ENCODE peak calls at places on chromosomes 6 and 20, in seven cellular contexts. One of them, this sample, is unnamed.

GRCh38 chr6:70547313-70547712 is 19.4 kb upstream of the SDHAF4 start:
- DNase-seq in hepatocyte: peak; percentile 17
- DNase-seq in HCT116: no peak
- DNase-seq in GM23338: peak; percentile 44
- DNase-seq in MM.1S: peak; percentile 14
- DNase-seq in PC-3: peak; percentile 38
- DNase-seq in GM23248: peak; percentile 49
- DNase-seq in this sample: peak; percentile 42

GRCh38 chr6:149064026-149065017 is 253.2 kb upstream of the TAB2 start:
- DNase-seq in hepatocyte: no peak
- DNase-seq in HCT116: no peak
- DNase-seq in GM23338: no peak
- DNase-seq in MM.1S: no peak
- DNase-seq in PC-3: no peak
- DNase-seq in GM23248: peak; percentile 39
- DNase-seq in this sample: no peak

GRCh38 chr20:32681175-32682084 is 7.7 kb upstream of the C20orf203 start:
- DNase-seq in hepatocyte: peak; percentile 81
- DNase-seq in HCT116: no peak
- DNase-seq in GM23338: peak; percentile 75
- DNase-seq in MM.1S: peak; percentile 95
- DNase-seq in PC-3: peak; percentile 84
- DNase-seq in GM23248: no peak
- DNase-seq in this sample: peak; percentile 78

GRCh38 chr20:40286991-40287531 is 402.0 kb downstream of the MAFB start:
- DNase-seq in hepatocyte: peak; percentile 25
- DNase-seq in HCT116: no peak
- DNase-seq in GM23338: no peak
- DNase-seq in MM.1S: no peak
- DNase-seq in PC-3: no peak
- DNase-seq in GM23248: no peak
- DNase-seq in this sample: no peak

GRCh38 chr6:127483399-127484055 is 24.3 kb upstream of the KIAA0408 start:
- DNase-seq in hepatocyte: no peak
- DNase-seq in HCT116: no peak
- DNase-seq in GM23338: peak; percentile 95
- DNase-seq in MM.1S: peak; percentile 47
- DNase-seq in PC-3: no peak
- DNase-seq in GM23248: peak; percentile 2
- DNase-seq in this sample: peak; percentile 25

GRCh38 chr20:35129647-35130069 is 17.5 kb downstream of the EDEM2 start:
- DNase-seq in hepatocyte: no peak
- DNase-seq in HCT116: no peak
- DNase-seq in GM23338: no peak
- DNase-seq in MM.1S: no peak
- DNase-seq in PC-3: peak; percentile 79
- DNase-seq in GM23248: peak; percentile 49
- DNase-seq in this sample: no peak

GRCh38 chr6:145367149-145367548 is 368.2 kb downstream of the EPM2A start:
- DNase-seq in hepatocyte: no peak
- DNase-seq in HCT116: no peak
- DNase-seq in GM23338: no peak
- DNase-seq in MM.1S: no peak
- DNase-seq in PC-3: no peak
- DNase-seq in GM23248: no peak
- DNase-seq in this sample: no peak

GRCh38 chr6:12047304-12047703 is 35.2 kb downstream of the HIVEP1 start:
- DNase-seq in hepatocyte: no peak
- DNase-seq in HCT116: no peak
- DNase-seq in GM23338: no peak
- DNase-seq in MM.1S: no peak
- DNase-seq in PC-3: no peak
- DNase-seq in GM23248: no peak
- DNase-seq in this sample: no peak

GRCh38 chr20:50855498-50856474 is 60.9 kb downstream of the BCAS4 start:
- DNase-seq in hepatocyte: peak; percentile 73
- DNase-seq in HCT116: no peak
- DNase-seq in GM23338: peak; percentile 66
- DNase-seq in MM.1S: no peak
- DNase-seq in PC-3: peak; percentile 30
- DNase-seq in GM23248: peak; percentile 20
- DNase-seq in this sample: no peak

GRCh38 chr6:44661221-44661609 is 273.7 kb downstream of the CDC5L start:
- DNase-seq in hepatocyte: no peak
- DNase-seq in HCT116: no peak
- DNase-seq in GM23338: no peak
- DNase-seq in MM.1S: no peak
- DNase-seq in PC-3: peak; percentile 34
- DNase-seq in GM23248: peak; percentile 83
- DNase-seq in this sample: no peak

GRCh38 chr20:19937651-19938420 is 79.3 kb upstream of the NAA20 start:
- DNase-seq in hepatocyte: no peak
- DNase-seq in HCT116: no peak
- DNase-seq in GM23338: no peak
- DNase-seq in MM.1S: peak; percentile 82
- DNase-seq in PC-3: no peak
- DNase-seq in GM23248: no peak
- DNase-seq in this sample: no peak

GRCh38 chr6:118316796-118317384 is 231.2 kb upstream of the PLN start:
- DNase-seq in hepatocyte: no peak
- DNase-seq in HCT116: no peak
- DNase-seq in GM23338: no peak
- DNase-seq in MM.1S: peak; percentile 16
- DNase-seq in PC-3: no peak
- DNase-seq in GM23248: no peak
- DNase-seq in this sample: no peak

GRCh38 chr6:109311481-109311880 is 70.8 kb downstream of the CD164 start:
- DNase-seq in hepatocyte: no peak
- DNase-seq in HCT116: no peak
- DNase-seq in GM23338: no peak
- DNase-seq in MM.1S: no peak
- DNase-seq in PC-3: no peak
- DNase-seq in GM23248: peak; percentile 44
- DNase-seq in this sample: no peak

GRCh38 chr20:35369804-35370203 is 42.0 kb downstream of the UQCC1 start:
- DNase-seq in hepatocyte: no peak
- DNase-seq in HCT116: no peak
- DNase-seq in GM23338: no peak
- DNase-seq in MM.1S: no peak
- DNase-seq in PC-3: no peak
- DNase-seq in GM23248: peak; percentile 3
- DNase-seq in this sample: no peak

GRCh38 chr6:131244942-131245341 is 109.7 kb downstream of the AKAP7 start:
- DNase-seq in hepatocyte: no peak
- DNase-seq in HCT116: no peak
- DNase-seq in GM23338: no peak
- DNase-seq in MM.1S: no peak
- DNase-seq in PC-3: no peak
- DNase-seq in GM23248: no peak
- DNase-seq in this sample: no peak

GRCh38 chr6:124164363-124164762 is 360.7 kb downstream of the NKAIN2 start:
- DNase-seq in hepatocyte: no peak
- DNase-seq in HCT116: no peak
- DNase-seq in GM23338: no peak
- DNase-seq in MM.1S: no peak
- DNase-seq in PC-3: no peak
- DNase-seq in GM23248: no peak
- DNase-seq in this sample: no peak

GRCh38 chr20:45857836-45858250 is 429 bp downstream of the ZSWIM3 start:
- DNase-seq in hepatocyte: no peak
- DNase-seq in HCT116: no peak
- DNase-seq in GM23338: peak; percentile 76
- DNase-seq in MM.1S: peak; percentile 43
- DNase-seq in PC-3: no peak
- DNase-seq in GM23248: peak; percentile 37
- DNase-seq in this sample: peak; percentile 44

GRCh38 chr20:23937303-23938117 is 51.1 kb downstream of the GGTLC1 start:
- DNase-seq in hepatocyte: peak; percentile 84
- DNase-seq in HCT116: peak; percentile 16
- DNase-seq in GM23338: peak; percentile 73
- DNase-seq in MM.1S: peak; percentile 69
- DNase-seq in PC-3: peak; percentile 86
- DNase-seq in GM23248: peak; percentile 73
- DNase-seq in this sample: peak; percentile 76

GRCh38 chr6:161225677-161226004 is 48.2 kb downstream of the AGPAT4 start:
- DNase-seq in hepatocyte: no peak
- DNase-seq in HCT116: no peak
- DNase-seq in GM23338: no peak
- DNase-seq in MM.1S: no peak
- DNase-seq in PC-3: no peak
- DNase-seq in GM23248: no peak
- DNase-seq in this sample: no peak

GRCh38 chr6:133917781-133918180 is 28.9 kb downstream of the TCF21 start:
- DNase-seq in hepatocyte: no peak
- DNase-seq in HCT116: no peak
- DNase-seq in GM23338: no peak
- DNase-seq in MM.1S: no peak
- DNase-seq in PC-3: no peak
- DNase-seq in GM23248: no peak
- DNase-seq in this sample: no peak

GRCh38 chr6:18090349-18090786 is 32.1 kb downstream of the NHLRC1 start:
- DNase-seq in hepatocyte: no peak
- DNase-seq in HCT116: no peak
- DNase-seq in GM23338: no peak
- DNase-seq in MM.1S: no peak
- DNase-seq in PC-3: no peak
- DNase-seq in GM23248: no peak
- DNase-seq in this sample: no peak
- TF ChIP-seq EZH2phosphoT487 in hepatocyte: no peak
- TF ChIP-seq EZH2phosphoT487 in HCT116: no peak
- TF ChIP-seq EZH2phosphoT487 in GM23338: no peak
- TF ChIP-seq EZH2phosphoT487 in MM.1S: no peak
- TF ChIP-seq EZH2phosphoT487 in PC-3: no peak
- TF ChIP-seq EZH2phosphoT487 in GM23248: no peak
- TF ChIP-seq EZH2phosphoT487 in this sample: no peak

GRCh38 chr6:10386756-10387654 is 27.9 kb downstream of the TFAP2A start:
- DNase-seq in hepatocyte: no peak
- DNase-seq in HCT116: no peak
- DNase-seq in GM23338: no peak
- DNase-seq in MM.1S: no peak
- DNase-seq in PC-3: no peak
- DNase-seq in GM23248: no peak
- DNase-seq in this sample: no peak
- TF ChIP-seq EZH2 in hepatocyte: no peak
- TF ChIP-seq EZH2 in HCT116: no peak
- TF ChIP-seq EZH2 in GM23338: peak; percentile 81
- TF ChIP-seq EZH2 in MM.1S: no peak
- TF ChIP-seq EZH2 in PC-3: no peak
- TF ChIP-seq EZH2 in GM23248: no peak
- TF ChIP-seq EZH2 in this sample: peak; percentile 43

GRCh38 chr6:137692308-137692707 is 174.8 kb upstream of the TNFAIP3 start:
- DNase-seq in hepatocyte: no peak
- DNase-seq in HCT116: no peak
- DNase-seq in GM23338: no peak
- DNase-seq in MM.1S: no peak
- DNase-seq in PC-3: no peak
- DNase-seq in GM23248: no peak
- DNase-seq in this sample: no peak

GRCh38 chr6:137690721-137691120 is 176.3 kb upstream of the TNFAIP3 start:
- DNase-seq in hepatocyte: no peak
- DNase-seq in HCT116: no peak
- DNase-seq in GM23338: no peak
- DNase-seq in MM.1S: no peak
- DNase-seq in PC-3: no peak
- DNase-seq in GM23248: no peak
- DNase-seq in this sample: no peak

GRCh38 chr6:137693737-137694136 is 173.3 kb upstream of the TNFAIP3 start:
- DNase-seq in hepatocyte: no peak
- DNase-seq in HCT116: no peak
- DNase-seq in GM23338: no peak
- DNase-seq in MM.1S: no peak
- DNase-seq in PC-3: no peak
- DNase-seq in GM23248: no peak
- DNase-seq in this sample: no peak

GRCh38 chr6:137690029-137690428 is 177.0 kb upstream of the TNFAIP3 start:
- DNase-seq in hepatocyte: no peak
- DNase-seq in HCT116: no peak
- DNase-seq in GM23338: no peak
- DNase-seq in MM.1S: no peak
- DNase-seq in PC-3: no peak
- DNase-seq in GM23248: no peak
- DNase-seq in this sample: no peak

DNA sequence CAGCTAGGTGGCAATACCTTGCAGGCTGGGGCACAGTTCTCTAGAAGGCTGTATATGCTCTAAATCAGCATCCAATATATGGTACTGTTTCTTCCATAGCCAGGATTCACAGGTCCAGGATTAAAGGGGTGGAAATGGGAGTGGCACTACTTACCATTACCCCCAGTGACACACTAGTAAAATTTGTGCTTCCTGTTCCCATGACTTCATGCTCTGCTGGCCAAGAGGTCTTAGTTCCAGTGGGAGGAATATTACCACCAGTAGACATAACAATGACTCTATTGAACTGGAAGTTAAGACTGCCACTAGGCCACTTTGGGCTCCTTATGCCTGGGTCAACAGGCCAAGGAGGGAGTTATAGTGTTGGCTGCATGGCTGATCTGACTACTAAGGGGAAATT is 174.3 kb upstream of the TNFAIP3 start:
- DNase-seq in hepatocyte: no peak
- DNase-seq in HCT116: no peak
- DNase-seq in GM23338: no peak
- DNase-seq in MM.1S: no peak
- DNase-seq in PC-3: peak; percentile 21
- DNase-seq in GM23248: peak; percentile 63
- DNase-seq in this sample: no peak
- TF ChIP-seq EZH2phosphoT487 in hepatocyte: no peak
- TF ChIP-seq EZH2phosphoT487 in HCT116: no peak
- TF ChIP-seq EZH2phosphoT487 in GM23338: no peak
- TF ChIP-seq EZH2phosphoT487 in MM.1S: no peak
- TF ChIP-seq EZH2phosphoT487 in PC-3: no peak
- TF ChIP-seq EZH2phosphoT487 in GM23248: no peak
- TF ChIP-seq EZH2phosphoT487 in this sample: no peak

DNA sequence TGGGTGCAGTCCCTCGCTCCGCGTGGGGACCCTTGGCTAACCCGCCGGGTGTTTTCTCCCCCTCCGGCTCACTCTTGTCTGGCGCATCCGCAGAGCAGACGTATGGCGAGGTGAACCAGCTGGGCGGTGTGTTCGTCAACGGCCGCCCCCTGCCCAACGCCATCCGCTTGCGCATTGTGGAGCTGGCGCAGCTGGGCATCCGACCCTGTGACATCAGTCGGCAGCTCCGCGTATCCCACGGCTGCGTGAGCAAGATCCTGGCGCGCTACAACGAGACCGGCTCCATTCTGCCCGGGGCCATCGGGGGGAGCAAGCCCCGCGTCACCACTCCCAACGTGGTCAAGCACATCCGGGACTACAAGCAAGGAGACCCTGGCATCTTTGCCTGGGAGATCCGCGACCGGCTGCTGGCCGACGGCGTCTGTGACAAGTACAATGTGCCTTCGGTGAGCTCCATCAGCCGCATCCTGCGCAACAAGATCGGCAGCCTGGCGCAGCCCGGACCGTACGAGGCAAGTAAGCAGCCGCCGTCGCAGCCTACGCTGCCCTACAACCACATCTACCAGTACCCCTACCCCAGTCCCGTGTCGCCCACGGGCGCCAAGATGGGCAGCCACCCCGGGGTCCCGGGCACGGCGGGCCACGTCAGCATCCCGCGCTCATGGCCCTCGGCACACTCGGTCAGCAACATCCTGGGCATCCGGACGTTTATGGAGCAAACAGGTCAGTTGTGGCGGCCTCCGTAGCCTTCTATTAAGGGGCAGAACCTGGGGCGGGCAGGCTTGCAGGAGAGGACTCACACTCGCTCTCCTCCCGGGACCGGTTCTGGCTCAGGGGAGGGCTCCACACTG is 1.1 kb downstream of the PAX1 start:
- DNase-seq in hepatocyte: no peak
- DNase-seq in HCT116: no peak
- DNase-seq in GM23338: peak; percentile 62
- DNase-seq in MM.1S: no peak
- DNase-seq in PC-3: no peak
- DNase-seq in GM23248: no peak
- DNase-seq in this sample: peak; percentile 58
- TF ChIP-seq EZH2 in hepatocyte: peak; percentile 90
- TF ChIP-seq EZH2 in HCT116: no peak
- TF ChIP-seq EZH2 in GM23338: peak; percentile 90
- TF ChIP-seq EZH2 in MM.1S: no peak
- TF ChIP-seq EZH2 in PC-3: no peak
- TF ChIP-seq EZH2 in GM23248: no peak
- TF ChIP-seq EZH2 in this sample: peak; percentile 99